ENCODE peak calls at places on chromosomes 3 and 15, in five cellular contexts. D is fibroblast of mammary gland; U is H4; B is WERI-Rb-1; L is stimulated activated effector memory CD8-positive, alpha-beta T cell treated with anti-CD3 and anti-CD28 coated beads, Interleukin-12 subunit alpha, Interleukin-12 subunit beta, amount 100 ng/mL, for 72 hours. F is an unnamed sample.

GRCh38 chr15:101609742-101610627 is 42.2 kb downstream of the TM2D3 start:
- DNase-seq in D (no peak), U (no peak), B (no peak), L (no peak), F (no peak)

GRCh38 chr3:133413166-133414020 is 13.5 kb downstream of the BFSP2 start:
- DNase-seq in D (peak), U (peak), B (no peak), L (no peak), F (no peak)

GRCh38 chr15:88653200-88654064 is 14.6 kb downstream of the ISG20 start:
- DNase-seq in D (no peak), U (no peak), B (no peak), L (no peak), F (no peak)

GRCh38 chr3:179706233-179706632 is 53.4 kb downstream of the USP13 start:
- DNase-seq in D (peak), U (no peak), B (peak), L (no peak), F (no peak)

GRCh38 chr3:178835033-178835432 is 236.6 kb downstream of the ZMAT3 start:
- DNase-seq in D (no peak), U (no peak), B (no peak), L (no peak), F (no peak)

GRCh38 chr15:89167267-89168176 is 53.9 kb downstream of the RLBP1 start:
- DNase-seq in D (peak), U (peak), B (no peak), L (no peak), F (no peak)

GRCh38 chr3:186181901-186182300 is 73.0 kb upstream of the ETV5 start:
- DNase-seq in D (no peak), U (no peak), B (no peak), L (no peak), F (no peak)

GRCh38 chr15:34147371-34148140 is 45.7 kb downstream of the PGBD4 start:
- DNase-seq in D (peak), U (no peak), B (no peak), L (no peak), F (no peak)

GRCh38 chr3:168678730-168679129 is 583.0 kb upstream of the GOLIM4 start:
- DNase-seq in D (peak), U (no peak), B (no peak), L (no peak), F (no peak)

GRCh38 chr3:186965141-186965879 is 35.0 kb downstream of the ST6GAL1 start:
- DNase-seq in D (peak), U (no peak), B (no peak), L (no peak), F (no peak)

GRCh38 chr15:100383302-100384107 is 41.7 kb upstream of the ADAMTS17 start:
- DNase-seq in D (peak), U (no peak), B (peak), L (no peak), F (no peak)

GRCh38 chr3:128486692-128487537 is 6.1 kb downstream of the GATA2 start:
- DNase-seq in D (no peak), U (no peak), B (no peak), L (no peak), F (no peak)

GRCh38 chr3:88921986-88922385 is 185.4 kb upstream of the EPHA3 start:
- DNase-seq in D (no peak), U (no peak), B (no peak), L (no peak), F (no peak)

GRCh38 chr15:98586066-98586465 is 62.3 kb upstream of the IGF1R start:
- DNase-seq in D (no peak), U (no peak), B (no peak), L (no peak), F (no peak)

GRCh38 chr3:192155194-192155593 is 572.1 kb downstream of the FGF12 start:
- DNase-seq in D (no peak), U (no peak), B (no peak), L (no peak), F (no peak)

GRCh38 chr3:118472586-118472985 is 562.1 kb downstream of the IGSF11 start:
- DNase-seq in D (no peak), U (peak), B (no peak), L (no peak), F (no peak)

GRCh38 chr3:173733029-173733652 is 335.6 kb downstream of the NLGN1 start:
- DNase-seq in D (peak), U (peak), B (no peak), L (no peak), F (no peak)

GRCh38 chr3:111856501-111856900 is 2.6 kb upstream of the PHLDB2 start:
- DNase-seq in D (no peak), U (no peak), B (no peak), L (no peak), F (no peak)

GRCh38 chr3:99789322-99789721 is 28.3 kb upstream of the CMSS1 start:
- DNase-seq in D (peak), U (peak), B (peak), L (no peak), F (no peak)

GRCh38 chr15:80070840-80071239 is 11.4 kb downstream of the ZFAND6 start:
- DNase-seq in D (peak), U (no peak), B (no peak), L (no peak), F (no peak)

GRCh38 chr15:50049871-50050270 is 69.2 kb downstream of the ATP8B4 start:
- DNase-seq in D (peak), U (peak), B (no peak), L (no peak), F (no peak)

GRCh38 chr3:66271231-66271630 is 50.4 kb downstream of the SLC25A26 start:
- DNase-seq in D (no peak), U (no peak), B (no peak), L (no peak), F (no peak)

GRCh38 chr3:156217674-156218352 is 97.4 kb downstream of the KCNAB1 start:
- DNase-seq in D (peak), U (peak), B (no peak), L (no peak), F (no peak)

GRCh38 chr15:56886450-56886856 is 32.0 kb upstream of the TCF12 start:
- DNase-seq in D (no peak), U (no peak), B (no peak), L (no peak), F (no peak)

GRCh38 chr3:137032465-137033120 is 74.8 kb downstream of the IL20RB start:
- DNase-seq in D (peak), U (peak), B (peak), L (peak), F (no peak)

GRCh38 chr15:71809346-71809745 is 1.0 kb upstream of the NR2E3 start:
- DNase-seq in D (no peak), U (no peak), B (no peak), L (no peak), F (no peak)

GRCh38 chr3:174002543-174002942 is 605.0 kb downstream of the NLGN1 start:
- DNase-seq in D (peak), U (no peak), B (no peak), L (no peak), F (no peak)

GRCh38 chr3:187958432-187959003 is 195.4 kb upstream of the LPP start:
- DNase-seq in D (no peak), U (no peak), B (no peak), L (no peak), F (no peak)

GRCh38 chr3:180306691-180307090 is 270.0 kb upstream of the PEX5L start:
- DNase-seq in D (peak), U (peak), B (no peak), L (no peak), F (no peak)

GRCh38 chr3:194900886-194901522 is 215.3 kb downstream of the FAM43A start:
- DNase-seq in D (no peak), U (no peak), B (peak), L (no peak), F (no peak)

GRCh38 chr3:176867681-176868663 is 329.3 kb downstream of the TBL1XR1 start:
- DNase-seq in D (no peak), U (peak), B (no peak), L (no peak), F (no peak)

F was measured in vagina.